ENCODE peak calls at places on chromosomes 4 and X, in six cellular contexts. D is foreskin fibroblast, I is mucosa of descending colon, L is tibial nerve, H is cardiac muscle cell, T is cardiac fibroblast. Y is an unnamed sample.
A peak's percentile ranks its signal among the peaks of the same experiment; 100 is the strongest.

GRCh38 chr4:185119927-185120630 is 23.0 kb upstream of the SLC25A4 start:
- DNase-seq in H (peak; percentile 85), L (no peak), I (no peak), T (no peak), D (no peak), Y (no peak)

GRCh38 chrX:132219343-132219768 is at the start of gene RAP2C:
- DNase-seq in L (peak; percentile 80), I (peak; percentile 76), H (peak; percentile 92), D (peak; percentile 60), T (peak; percentile 76), Y (no peak)

GRCh38 chr4:68271851-68272756 is 26.6 kb upstream of the TMPRSS11B start:
- DNase-seq in D (peak; percentile 33), T (peak; percentile 77), H (peak; percentile 35), I (no peak), L (peak; percentile 12), Y (peak; percentile 30)

GRCh38 chr4:169249214-169249973 is 21.4 kb downstream of the SH3RF1 start:
- DNase-seq in T (peak; percentile 80), D (no peak), H (no peak), L (no peak), I (no peak), Y (no peak)

GRCh38 chr4:79651516-79651915 is 243.5 kb upstream of the GK2 start:
- DNase-seq in H (no peak), T (peak; percentile 18), L (no peak), I (no peak), D (no peak), Y (no peak)

GRCh38 chr4:180456928-180457327 is 1786.3 kb upstream of the TENM3 start:
- DNase-seq in T (no peak), H (no peak), L (no peak), D (no peak), I (no peak), Y (no peak)

GRCh38 chr4:184895012-184895795 is 69.4 kb upstream of the ACSL1 start:
- DNase-seq in D (no peak), I (no peak), H (no peak), T (no peak), L (peak; percentile 30), Y (no peak)

GRCh38 chr4:150769845-150770244 is 187.9 kb downstream of the MAB21L2 start:
- DNase-seq in D (no peak), T (no peak), H (no peak), I (no peak), L (no peak), Y (no peak)

GRCh38 chr4:58081356-58081755 is 971.2 kb upstream of the IGFBP7 start:
- DNase-seq in D (no peak), H (no peak), L (no peak), T (no peak), I (no peak), Y (no peak)

GRCh38 chr4:48698029-48698901 is 81.8 kb downstream of the FRYL start:
- DNase-seq in I (no peak), D (peak; percentile 86), L (peak; percentile 82), H (peak; percentile 28), T (peak; percentile 93), Y (peak; percentile 52)

GRCh38 chr4:24103434-24104168 is 213.8 kb upstream of the PPARGC1A start:
- DNase-seq in I (no peak), T (peak; percentile 81), L (no peak), D (peak; percentile 39), H (peak; percentile 28), Y (no peak)

GRCh38 chrX:155026727-155027508 is at the start of gene FUNDC2:
- DNase-seq in I (peak; percentile 95), H (peak; percentile 93), L (peak; percentile 81), D (peak; percentile 89), T (peak; percentile 93), Y (peak; percentile 79)

GRCh38 chrX:155027509-155028066 is 944 bp downstream of the FUNDC2 start:
- DNase-seq in T (peak; percentile 84), D (peak; percentile 39), H (no peak), L (peak; percentile 45), I (no peak), Y (no peak)

GRCh38 chrX:155028749-155029360 is 2.2 kb downstream of the FUNDC2 start:
- DNase-seq in H (no peak), D (no peak), I (no peak), T (peak; percentile 54), L (no peak), Y (no peak)

GRCh38 chrX:155026420-155026726 is 271 bp upstream of the FUNDC2 start:
- DNase-seq in D (no peak), T (no peak), I (no peak), L (no peak), H (no peak), Y (no peak)

DNA sequence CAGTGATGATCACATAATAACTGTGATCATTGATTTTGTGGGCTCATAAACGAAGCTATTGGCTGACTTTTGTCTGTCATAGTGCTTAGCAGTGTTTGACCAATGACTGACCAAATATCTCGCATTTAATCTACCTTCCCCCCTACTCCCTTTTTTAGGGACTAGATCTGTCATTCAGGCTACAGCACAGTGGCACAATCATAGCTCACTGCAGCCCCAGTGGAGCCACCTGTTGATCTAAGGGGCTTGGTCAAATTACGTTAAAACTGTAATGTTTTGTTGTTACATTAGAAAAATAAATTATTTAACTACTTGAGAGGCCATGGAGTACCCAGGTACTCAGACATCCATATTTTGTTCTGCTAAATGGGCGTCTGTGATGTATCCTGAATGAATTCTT is 1.5 kb downstream of the FUNDC2 start:
- DNase-seq in T (no peak), H (no peak), L (no peak), I (no peak), D (no peak), Y (no peak)
- TF ChIP-seq CTCF in T (no peak), H (no peak), L (no peak), I (no peak), D (no peak), Y (no peak)

GRCh38 chr4:143184503-143185252 is at the start of gene USP38:
- DNase-seq in H (peak; percentile 96), T (peak; percentile 95), I (peak; percentile 96), L (peak; percentile 85), D (peak; percentile 94), Y (peak; percentile 81)
- TF ChIP-seq CTCF in H (no peak), T (no peak), I (no peak), L (no peak), D (no peak), Y (no peak)

GRCh38 chr4:31097999-31098398 is 377.8 kb downstream of the PCDH7 start:
- DNase-seq in H (no peak), D (no peak), T (no peak), L (no peak), I (no peak), Y (no peak)
- TF ChIP-seq CTCF in H (no peak), D (no peak), T (no peak), L (no peak), I (no peak), Y (no peak)

DNA sequence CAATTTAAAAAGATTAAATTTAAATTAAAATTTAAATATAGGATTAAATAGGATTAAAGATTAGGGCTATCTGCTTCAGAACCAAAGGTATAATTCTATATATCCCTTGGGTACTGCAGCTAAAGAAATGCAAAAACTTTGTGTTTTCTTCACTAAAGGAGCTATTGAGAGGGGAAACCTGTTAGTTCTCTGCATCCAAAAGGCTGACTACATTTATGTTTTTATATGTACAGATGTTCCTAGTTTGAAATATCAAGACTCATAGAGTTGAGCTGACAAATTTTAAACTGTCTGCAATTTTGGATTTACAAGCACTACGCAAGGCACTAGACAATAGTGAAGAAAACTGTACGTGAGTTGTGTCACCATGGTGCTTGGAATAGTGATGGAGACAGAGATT is 95.2 kb downstream of the CEP44 start:
- DNase-seq in I (no peak), D (no peak), H (no peak), L (no peak), T (no peak), Y (no peak)
- TF ChIP-seq CTCF in I (no peak), D (no peak), H (no peak), L (no peak), T (no peak), Y (no peak)

GRCh38 chrX:151825927-151826471 is 86.7 kb upstream of the MAGEA4 start:
- DNase-seq in L (peak; percentile 5), T (peak; percentile 92), I (no peak), D (peak; percentile 72), H (no peak), Y (peak; percentile 34)
- TF ChIP-seq CTCF in L (no peak), T (peak; percentile 30), I (no peak), D (peak; percentile 19), H (peak; percentile 42), Y (peak; percentile 42)

Y was measured in AG04450.